ENCODE peak calls at places on chromosomes 4 and X, in eight cellular contexts. L is tibial artery; P is fibroblast of pulmonary artery; B is left ventricle myocardium inferior; G is fibroblast of the aortic adventitia; H is GM23248; V is Jurkat, Clone E6-1; X is CD8-positive, alpha-beta T cell. W is an unnamed sample.
A peak's percentile ranks its signal among the peaks of the same experiment; 100 is the strongest.

GRCh38 chrX:76802698-76803097 is 375.2 kb downstream of the MAGEE1 start:
- DNase-seq in L (no peak), X (no peak), G (peak; percentile 4), P (peak; percentile 13), V (no peak), H (peak; percentile 32), B (no peak), W (no peak)

GRCh38 chr4:105092768-105093167 is 53.9 kb upstream of the TET2 start:
- DNase-seq in X (no peak), H (peak; percentile 48), V (no peak), G (no peak), L (no peak), B (no peak), P (peak; percentile 87), W (no peak)

GRCh38 chr4:94457692-94458106 is 6.0 kb downstream of the PDLIM5 start:
- DNase-seq in P (peak; percentile 58), G (no peak), V (no peak), B (no peak), H (no peak), X (no peak), L (no peak), W (no peak)

GRCh38 chr4:122775987-122776836 is 43.7 kb downstream of the BBS12 start:
- DNase-seq in G (no peak), X (no peak), P (no peak), H (no peak), L (no peak), V (no peak), B (no peak), W (no peak)

GRCh38 chr4:88659061-88659889 is 38.4 kb downstream of the NAP1L5 start:
- DNase-seq in H (peak; percentile 87), P (peak; percentile 83), X (no peak), G (peak; percentile 86), B (no peak), L (peak; percentile 43), V (peak; percentile 24), W (peak; percentile 60)

GRCh38 chr4:123674752-123675151 is 278.2 kb downstream of the SPRY1 start:
- DNase-seq in X (no peak), L (no peak), P (no peak), B (no peak), H (no peak), G (peak; percentile 11), V (no peak), W (no peak)

GRCh38 chr4:92270908-92271307 is 32.9 kb upstream of the GRID2 start:
- DNase-seq in V (no peak), H (peak; percentile 0), L (no peak), B (no peak), P (peak; percentile 6), G (no peak), X (no peak), W (no peak)

GRCh38 chrX:109679820-109680219 is 53.2 kb downstream of the ACSL4 start:
- DNase-seq in X (no peak), P (no peak), G (no peak), B (no peak), V (no peak), L (no peak), H (no peak), W (no peak)

GRCh38 chr4:54449999-54450398 is 207.8 kb upstream of the KIT start:
- DNase-seq in B (no peak), G (no peak), P (no peak), V (no peak), L (no peak), H (no peak), X (no peak), W (no peak)

GRCh38 chr4:80134936-80135701 is 62.1 kb upstream of the ANTXR2 start:
- DNase-seq in H (no peak), X (no peak), B (no peak), L (no peak), V (no peak), P (peak; percentile 19), G (no peak), W (no peak)

GRCh38 chrX:22192419-22193086 is 80.2 kb upstream of the CBLL2 start:
- DNase-seq in P (peak; percentile 65), X (peak; percentile 65), B (peak; percentile 25), L (peak; percentile 47), V (peak; percentile 16), H (peak; percentile 62), G (peak; percentile 64), W (peak; percentile 65)

GRCh38 chr4:101349346-101350064 is 2.2 kb upstream of the PPP3CA start:
- DNase-seq in G (peak; percentile 39), L (peak; percentile 65), H (peak; percentile 35), X (no peak), B (peak; percentile 48), P (peak; percentile 50), V (no peak), W (no peak)

GRCh38 chr4:184621518-184621917 is 27.7 kb downstream of the CASP3 start:
- DNase-seq in P (no peak), X (no peak), H (no peak), G (no peak), B (no peak), L (no peak), V (no peak), W (no peak)

GRCh38 chr4:89161841-89162240 is 50.5 kb downstream of the TIGD2 start:
- DNase-seq in B (no peak), P (no peak), H (peak; percentile 69), X (no peak), L (no peak), V (no peak), G (peak; percentile 41), W (no peak)

DNA sequence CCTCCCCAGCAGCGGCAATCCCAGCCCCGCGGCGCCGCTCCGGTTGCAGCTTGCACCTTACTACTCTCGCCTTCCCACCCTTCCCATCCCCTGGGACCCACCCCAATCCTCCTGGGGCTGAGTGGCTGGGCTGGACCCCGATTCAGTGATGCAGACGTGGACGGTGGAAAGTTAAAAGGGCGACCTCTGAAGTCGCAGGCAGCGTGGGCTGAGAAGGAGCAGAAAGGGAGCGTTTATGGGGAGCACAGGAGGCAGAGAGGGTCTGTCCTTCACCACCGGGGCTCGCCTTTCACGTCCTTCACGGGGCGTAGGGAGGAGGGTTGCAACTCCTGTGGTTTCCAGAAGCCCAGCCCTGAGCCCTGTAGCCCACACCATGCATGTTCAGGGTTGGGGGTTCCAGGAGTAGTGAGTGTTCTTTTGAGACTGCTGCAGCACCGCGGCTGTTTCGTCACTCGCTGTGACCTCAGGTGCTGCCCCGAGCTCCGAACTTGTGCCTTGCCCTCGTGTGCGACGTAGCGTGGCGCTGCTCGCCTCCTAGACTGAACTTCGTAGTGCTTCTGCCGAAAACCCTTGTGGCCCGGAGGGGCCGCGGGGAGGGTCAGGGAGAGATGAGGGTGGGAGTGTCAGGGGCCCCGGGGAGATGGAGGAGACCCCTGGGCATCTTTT is 1.5 kb downstream of the NHS start:
- DNase-seq in L (peak; percentile 21), X (no peak), P (no peak), G (peak; percentile 9), V (no peak), B (no peak), H (peak; percentile 47), W (no peak)
- H3K4me3 ChIP-seq in L (peak overlapping the region; percentile 71), X (no peak overlapping the region), P (peak overlapping the region; percentile 49), G (peak overlapping the region; percentile 78), V (no peak overlapping the region), B (peak overlapping the region; percentile 69), H (peak overlapping the region; percentile 80), W (no peak overlapping the region)

GRCh38 chrX:33207056-33207455 is 4.3 kb downstream of the DMD start:
- DNase-seq in G (peak; percentile 51), X (no peak), B (no peak), P (no peak), H (no peak), L (no peak), V (no peak), W (no peak)

GRCh38 chrX:33210156-33210555 is 1.2 kb downstream of the DMD start:
- DNase-seq in B (no peak), G (no peak), V (no peak), H (no peak), L (no peak), X (no peak), P (no peak), W (no peak)

GRCh38 chrX:33211356-33212254 is at the start of gene DMD:
- DNase-seq in B (peak; percentile 17), V (no peak), X (no peak), G (peak; percentile 88), P (peak; percentile 92), H (no peak), L (peak; percentile 48), W (no peak)
- H3K4me3 ChIP-seq in B (peak within 1 kb of the TSS; percentile 65), V (no peak within 1 kb of the TSS), X (no peak within 1 kb of the TSS), G (peak within 1 kb of the TSS; percentile 50), P (peak within 1 kb of the TSS; percentile 62), H (no peak within 1 kb of the TSS), L (peak within 1 kb of the TSS; percentile 53), W (no peak within 1 kb of the TSS)

GRCh38 chr4:138898282-138898681 is 117.3 kb upstream of the NOCT start:
- DNase-seq in H (peak; percentile 75), X (no peak), P (peak; percentile 39), G (peak; percentile 67), V (no peak), B (no peak), L (no peak), W (no peak)

GRCh38 chr4:138897818-138898226 is 117.8 kb upstream of the NOCT start:
- DNase-seq in V (no peak), H (peak; percentile 87), X (no peak), P (peak; percentile 58), L (no peak), B (no peak), G (peak; percentile 87), W (no peak)

GRCh38 chr4:138901177-138901576 is 114.4 kb upstream of the NOCT start:
- DNase-seq in G (no peak), H (no peak), L (no peak), P (no peak), X (no peak), B (no peak), V (no peak), W (no peak)

GRCh38 chr4:138903185-138903584 is 112.4 kb upstream of the NOCT start:
- DNase-seq in H (no peak), B (no peak), L (no peak), V (no peak), X (no peak), P (no peak), G (no peak), W (no peak)

DNA sequence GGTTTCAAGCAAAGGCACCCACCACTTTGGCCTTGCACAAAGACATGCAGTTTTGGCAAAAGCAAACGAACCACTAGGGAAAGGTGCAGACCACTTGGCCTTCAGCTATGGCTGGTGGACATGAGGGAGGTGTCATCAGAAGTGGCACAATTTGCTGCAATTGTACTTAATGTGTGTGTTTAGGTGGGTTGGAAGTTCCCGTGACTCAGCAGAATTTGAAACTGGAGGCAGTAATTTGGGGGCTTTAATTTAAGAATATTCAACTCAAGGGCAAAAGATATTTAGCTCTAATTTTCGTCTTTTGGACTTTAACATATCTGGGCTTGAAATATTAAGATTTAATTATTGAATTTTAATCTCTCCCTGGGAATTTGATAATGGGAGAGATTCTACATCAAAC is 115.6 kb upstream of the NOCT start:
- DNase-seq in V (no peak), B (no peak), L (no peak), H (no peak), G (no peak), P (no peak), X (no peak), W (no peak)
- H3K4me3 ChIP-seq in V (no peak overlapping the region), B (no peak overlapping the region), L (no peak overlapping the region), H (no peak overlapping the region), G (no peak overlapping the region), P (no peak overlapping the region), X (no peak overlapping the region), W (no peak overlapping the region)

DNA sequence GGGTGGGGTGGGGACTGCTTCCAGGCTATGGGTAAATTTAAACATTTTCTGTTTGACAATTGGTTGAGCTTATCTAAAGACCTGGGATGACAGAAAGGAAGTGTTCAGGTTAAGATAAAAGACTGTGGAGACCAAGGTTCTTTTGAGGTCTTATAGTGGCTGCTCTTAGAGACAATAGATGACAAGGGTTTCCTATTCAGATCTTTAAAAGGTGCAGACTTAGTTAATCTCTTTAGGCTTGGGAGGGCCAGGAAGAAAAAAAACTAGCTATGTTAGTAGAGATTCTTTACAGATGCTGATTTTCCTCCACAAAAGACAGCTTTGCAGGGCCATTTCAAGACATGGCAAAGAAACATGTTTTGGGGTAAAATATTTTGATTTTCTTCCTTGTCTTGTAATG is 972.5 kb downstream of the CCSER1 start:
- DNase-seq in X (no peak), V (peak; percentile 10), L (no peak), P (no peak), G (no peak), B (no peak), H (no peak), W (no peak)
- H3K4me3 ChIP-seq in X (no peak overlapping the region), V (no peak overlapping the region), L (no peak overlapping the region), P (no peak overlapping the region), G (no peak overlapping the region), B (no peak overlapping the region), H (no peak overlapping the region), W (no peak overlapping the region)